ENCODE peak calls at places on chromosome 18, in seven cellular contexts. One of them, this sample, is unnamed.

GRCh38 chr18:55500316-55501086 is 87.5 kb downstream of the TCF4 start:
- DNase-seq in SJSA1: peak; percentile 83
- DNase-seq in activated T-helper 9 cell treated with anti-CD3 and anti-CD28 coated beads, Interleukin-2, amount 50 U/mL, for 16 hours: no peak
- DNase-seq in tibial nerve: no peak
- DNase-seq in T-helper 1 cell: no peak
- DNase-seq in left ventricle myocardium inferior: no peak
- DNase-seq in GM13976: no peak
- DNase-seq in this sample: no peak

GRCh38 chr18:7878265-7879173 is 311.4 kb downstream of the PTPRM start:
- DNase-seq in SJSA1: no peak
- DNase-seq in T-helper 1 cell: no peak
- DNase-seq in tibial nerve: no peak
- DNase-seq in activated T-helper 9 cell treated with anti-CD3 and anti-CD28 coated beads, Interleukin-2, amount 50 U/mL, for 16 hours: no peak
- DNase-seq in GM13976: no peak
- DNase-seq in left ventricle myocardium inferior: no peak
- DNase-seq in this sample: no peak

GRCh38 chr18:21741511-21742322 is 1.1 kb downstream of the MIB1 start:
- DNase-seq in left ventricle myocardium inferior: peak; percentile 37
- DNase-seq in tibial nerve: no peak
- DNase-seq in SJSA1: peak; percentile 36
- DNase-seq in activated T-helper 9 cell treated with anti-CD3 and anti-CD28 coated beads, Interleukin-2, amount 50 U/mL, for 16 hours: peak; percentile 23
- DNase-seq in T-helper 1 cell: peak; percentile 23
- DNase-seq in GM13976: peak; percentile 48
- DNase-seq in this sample: peak; percentile 60

GRCh38 chr18:28650860-28651259 is 473.9 kb upstream of the CDH2 start:
- DNase-seq in T-helper 1 cell: no peak
- DNase-seq in tibial nerve: no peak
- DNase-seq in activated T-helper 9 cell treated with anti-CD3 and anti-CD28 coated beads, Interleukin-2, amount 50 U/mL, for 16 hours: no peak
- DNase-seq in GM13976: no peak
- DNase-seq in left ventricle myocardium inferior: no peak
- DNase-seq in SJSA1: no peak
- DNase-seq in this sample: no peak

GRCh38 chr18:1811282-1811681 is 760.0 kb downstream of the METTL4 start:
- DNase-seq in tibial nerve: no peak
- DNase-seq in T-helper 1 cell: no peak
- DNase-seq in SJSA1: no peak
- DNase-seq in left ventricle myocardium inferior: no peak
- DNase-seq in GM13976: no peak
- DNase-seq in activated T-helper 9 cell treated with anti-CD3 and anti-CD28 coated beads, Interleukin-2, amount 50 U/mL, for 16 hours: no peak
- DNase-seq in this sample: no peak

GRCh38 chr18:21456428-21457178 is 143.9 kb downstream of the ESCO1 start:
- DNase-seq in activated T-helper 9 cell treated with anti-CD3 and anti-CD28 coated beads, Interleukin-2, amount 50 U/mL, for 16 hours: no peak
- DNase-seq in SJSA1: no peak
- DNase-seq in left ventricle myocardium inferior: no peak
- DNase-seq in tibial nerve: no peak
- DNase-seq in GM13976: no peak
- DNase-seq in T-helper 1 cell: no peak
- DNase-seq in this sample: no peak

GRCh38 chr18:8424917-8425725 is 184.1 kb upstream of the RAB12 start:
- DNase-seq in T-helper 1 cell: no peak
- DNase-seq in left ventricle myocardium inferior: no peak
- DNase-seq in GM13976: no peak
- DNase-seq in activated T-helper 9 cell treated with anti-CD3 and anti-CD28 coated beads, Interleukin-2, amount 50 U/mL, for 16 hours: no peak
- DNase-seq in SJSA1: peak; percentile 60
- DNase-seq in tibial nerve: no peak
- DNase-seq in this sample: peak; percentile 46

GRCh38 chr18:3269241-3269640 is 7.3 kb downstream of the MYL12B start:
- DNase-seq in tibial nerve: no peak
- DNase-seq in SJSA1: no peak
- DNase-seq in GM13976: no peak
- DNase-seq in activated T-helper 9 cell treated with anti-CD3 and anti-CD28 coated beads, Interleukin-2, amount 50 U/mL, for 16 hours: no peak
- DNase-seq in left ventricle myocardium inferior: no peak
- DNase-seq in T-helper 1 cell: no peak
- DNase-seq in this sample: peak; percentile 27

GRCh38 chr18:35347991-35348390 is 3.8 kb upstream of the ZNF24 start:
- DNase-seq in SJSA1: no peak
- DNase-seq in T-helper 1 cell: no peak
- DNase-seq in tibial nerve: no peak
- DNase-seq in left ventricle myocardium inferior: no peak
- DNase-seq in GM13976: no peak
- DNase-seq in activated T-helper 9 cell treated with anti-CD3 and anti-CD28 coated beads, Interleukin-2, amount 50 U/mL, for 16 hours: no peak
- DNase-seq in this sample: no peak

GRCh38 chr18:40004246-40004645 is 1950.8 kb upstream of the PIK3C3 start:
- DNase-seq in SJSA1: no peak
- DNase-seq in GM13976: no peak
- DNase-seq in T-helper 1 cell: no peak
- DNase-seq in activated T-helper 9 cell treated with anti-CD3 and anti-CD28 coated beads, Interleukin-2, amount 50 U/mL, for 16 hours: no peak
- DNase-seq in tibial nerve: no peak
- DNase-seq in left ventricle myocardium inferior: no peak
- DNase-seq in this sample: no peak

GRCh38 chr18:3758531-3758930 is 308.6 kb downstream of the TGIF1 start:
- DNase-seq in T-helper 1 cell: no peak
- DNase-seq in tibial nerve: no peak
- DNase-seq in SJSA1: no peak
- DNase-seq in activated T-helper 9 cell treated with anti-CD3 and anti-CD28 coated beads, Interleukin-2, amount 50 U/mL, for 16 hours: no peak
- DNase-seq in left ventricle myocardium inferior: no peak
- DNase-seq in GM13976: no peak
- DNase-seq in this sample: no peak

GRCh38 chr18:45056907-45057306 is 376.2 kb downstream of the SETBP1 start:
- DNase-seq in tibial nerve: no peak
- DNase-seq in T-helper 1 cell: no peak
- DNase-seq in SJSA1: no peak
- DNase-seq in left ventricle myocardium inferior: no peak
- DNase-seq in activated T-helper 9 cell treated with anti-CD3 and anti-CD28 coated beads, Interleukin-2, amount 50 U/mL, for 16 hours: no peak
- DNase-seq in GM13976: no peak
- DNase-seq in this sample: no peak

GRCh38 chr18:63604791-63605567 is 17.8 kb downstream of the SERPINB13 start:
- DNase-seq in activated T-helper 9 cell treated with anti-CD3 and anti-CD28 coated beads, Interleukin-2, amount 50 U/mL, for 16 hours: no peak
- DNase-seq in SJSA1: no peak
- DNase-seq in T-helper 1 cell: no peak
- DNase-seq in GM13976: no peak
- DNase-seq in left ventricle myocardium inferior: no peak
- DNase-seq in tibial nerve: no peak
- DNase-seq in this sample: no peak

GRCh38 chr18:22556271-22556990 is 138.7 kb upstream of the CTAGE1 start:
- DNase-seq in T-helper 1 cell: no peak
- DNase-seq in GM13976: no peak
- DNase-seq in tibial nerve: no peak
- DNase-seq in SJSA1: peak; percentile 37
- DNase-seq in left ventricle myocardium inferior: peak; percentile 81
- DNase-seq in activated T-helper 9 cell treated with anti-CD3 and anti-CD28 coated beads, Interleukin-2, amount 50 U/mL, for 16 hours: no peak
- DNase-seq in this sample: no peak

GRCh38 chr18:79629606-79630005 is 50.0 kb upstream of the CTDP1 start:
- DNase-seq in left ventricle myocardium inferior: no peak
- DNase-seq in activated T-helper 9 cell treated with anti-CD3 and anti-CD28 coated beads, Interleukin-2, amount 50 U/mL, for 16 hours: no peak
- DNase-seq in T-helper 1 cell: no peak
- DNase-seq in GM13976: no peak
- DNase-seq in tibial nerve: no peak
- DNase-seq in SJSA1: no peak
- DNase-seq in this sample: no peak

GRCh38 chr18:76281565-76281964 is 213.5 kb downstream of the ZNF516 start:
- DNase-seq in activated T-helper 9 cell treated with anti-CD3 and anti-CD28 coated beads, Interleukin-2, amount 50 U/mL, for 16 hours: no peak
- DNase-seq in GM13976: no peak
- DNase-seq in tibial nerve: no peak
- DNase-seq in SJSA1: no peak
- DNase-seq in T-helper 1 cell: no peak
- DNase-seq in left ventricle myocardium inferior: no peak
- DNase-seq in this sample: no peak

GRCh38 chr18:73670046-73670445 is 477.6 kb downstream of the FBXO15 start:
- DNase-seq in left ventricle myocardium inferior: no peak
- DNase-seq in activated T-helper 9 cell treated with anti-CD3 and anti-CD28 coated beads, Interleukin-2, amount 50 U/mL, for 16 hours: no peak
- DNase-seq in tibial nerve: no peak
- DNase-seq in T-helper 1 cell: no peak
- DNase-seq in SJSA1: no peak
- DNase-seq in GM13976: no peak
- DNase-seq in this sample: no peak

GRCh38 chr18:41753826-41754225 is 201.2 kb upstream of the PIK3C3 start:
- DNase-seq in activated T-helper 9 cell treated with anti-CD3 and anti-CD28 coated beads, Interleukin-2, amount 50 U/mL, for 16 hours: no peak
- DNase-seq in tibial nerve: no peak
- DNase-seq in left ventricle myocardium inferior: no peak
- DNase-seq in GM13976: no peak
- DNase-seq in T-helper 1 cell: no peak
- DNase-seq in SJSA1: no peak
- DNase-seq in this sample: no peak

GRCh38 chr18:21273568-21273967 is 31.5 kb downstream of the GREB1L start:
- DNase-seq in T-helper 1 cell: no peak
- DNase-seq in GM13976: no peak
- DNase-seq in activated T-helper 9 cell treated with anti-CD3 and anti-CD28 coated beads, Interleukin-2, amount 50 U/mL, for 16 hours: no peak
- DNase-seq in SJSA1: no peak
- DNase-seq in tibial nerve: no peak
- DNase-seq in left ventricle myocardium inferior: no peak
- DNase-seq in this sample: no peak

GRCh38 chr18:56709463-56709862 is 58.3 kb downstream of the WDR7 start:
- DNase-seq in left ventricle myocardium inferior: no peak
- DNase-seq in T-helper 1 cell: peak; percentile 83
- DNase-seq in tibial nerve: no peak
- DNase-seq in activated T-helper 9 cell treated with anti-CD3 and anti-CD28 coated beads, Interleukin-2, amount 50 U/mL, for 16 hours: no peak
- DNase-seq in SJSA1: peak; percentile 55
- DNase-seq in GM13976: peak; percentile 54
- DNase-seq in this sample: no peak

GRCh38 chr18:44356566-44357157 is 324.0 kb upstream of the SETBP1 start:
- DNase-seq in left ventricle myocardium inferior: no peak
- DNase-seq in activated T-helper 9 cell treated with anti-CD3 and anti-CD28 coated beads, Interleukin-2, amount 50 U/mL, for 16 hours: no peak
- DNase-seq in SJSA1: no peak
- DNase-seq in tibial nerve: no peak
- DNase-seq in GM13976: no peak
- DNase-seq in T-helper 1 cell: no peak
- DNase-seq in this sample: no peak

GRCh38 chr18:24600076-24600654 is 139.7 kb downstream of the HRH4 start:
- DNase-seq in left ventricle myocardium inferior: no peak
- DNase-seq in SJSA1: peak; percentile 21
- DNase-seq in T-helper 1 cell: peak; percentile 3
- DNase-seq in activated T-helper 9 cell treated with anti-CD3 and anti-CD28 coated beads, Interleukin-2, amount 50 U/mL, for 16 hours: no peak
- DNase-seq in GM13976: peak; percentile 34
- DNase-seq in tibial nerve: no peak
- DNase-seq in this sample: peak; percentile 72

GRCh38 chr18:13219576-13219975 is 1.0 kb downstream of the LDLRAD4 start:
- DNase-seq in GM13976: no peak
- DNase-seq in activated T-helper 9 cell treated with anti-CD3 and anti-CD28 coated beads, Interleukin-2, amount 50 U/mL, for 16 hours: no peak
- DNase-seq in left ventricle myocardium inferior: no peak
- DNase-seq in T-helper 1 cell: no peak
- DNase-seq in tibial nerve: no peak
- DNase-seq in SJSA1: no peak
- DNase-seq in this sample: no peak

GRCh38 chr18:2223859-2224258 is 347.4 kb downstream of the METTL4 start:
- DNase-seq in GM13976: no peak
- DNase-seq in tibial nerve: no peak
- DNase-seq in SJSA1: peak; percentile 61
- DNase-seq in left ventricle myocardium inferior: no peak
- DNase-seq in T-helper 1 cell: no peak
- DNase-seq in activated T-helper 9 cell treated with anti-CD3 and anti-CD28 coated beads, Interleukin-2, amount 50 U/mL, for 16 hours: no peak
- DNase-seq in this sample: peak; percentile 10

GRCh38 chr18:44791520-44791919 is 110.8 kb downstream of the SETBP1 start:
- DNase-seq in T-helper 1 cell: no peak
- DNase-seq in GM13976: no peak
- DNase-seq in left ventricle myocardium inferior: no peak
- DNase-seq in tibial nerve: no peak
- DNase-seq in SJSA1: no peak
- DNase-seq in activated T-helper 9 cell treated with anti-CD3 and anti-CD28 coated beads, Interleukin-2, amount 50 U/mL, for 16 hours: no peak
- DNase-seq in this sample: no peak

GRCh38 chr18:69400253-69400975 is at the start of gene DOK6:
- DNase-seq in SJSA1: peak; percentile 5
- DNase-seq in tibial nerve: peak; percentile 16
- DNase-seq in T-helper 1 cell: no peak
- DNase-seq in left ventricle myocardium inferior: peak; percentile 66
- DNase-seq in activated T-helper 9 cell treated with anti-CD3 and anti-CD28 coated beads, Interleukin-2, amount 50 U/mL, for 16 hours: no peak
- DNase-seq in GM13976: peak; percentile 33
- DNase-seq in this sample: peak; percentile 92

GRCh38 chr18:31498450-31499156 is 626 bp downstream of the DSG2 start:
- DNase-seq in tibial nerve: no peak
- DNase-seq in T-helper 1 cell: no peak
- DNase-seq in GM13976: no peak
- DNase-seq in left ventricle myocardium inferior: no peak
- DNase-seq in activated T-helper 9 cell treated with anti-CD3 and anti-CD28 coated beads, Interleukin-2, amount 50 U/mL, for 16 hours: no peak
- DNase-seq in SJSA1: peak; percentile 24
- DNase-seq in this sample: no peak

GRCh38 chr18:63823516-63824219 is 48.5 kb downstream of the SERPINB7 start:
- DNase-seq in SJSA1: peak; percentile 33
- DNase-seq in left ventricle myocardium inferior: peak; percentile 32
- DNase-seq in tibial nerve: no peak
- DNase-seq in GM13976: peak; percentile 27
- DNase-seq in activated T-helper 9 cell treated with anti-CD3 and anti-CD28 coated beads, Interleukin-2, amount 50 U/mL, for 16 hours: peak; percentile 5
- DNase-seq in T-helper 1 cell: peak; percentile 13
- DNase-seq in this sample: no peak

GRCh38 chr18:77129150-77129551 is 3.4 kb downstream of the MBP start:
- DNase-seq in T-helper 1 cell: no peak
- DNase-seq in activated T-helper 9 cell treated with anti-CD3 and anti-CD28 coated beads, Interleukin-2, amount 50 U/mL, for 16 hours: no peak
- DNase-seq in GM13976: no peak
- DNase-seq in tibial nerve: no peak
- DNase-seq in SJSA1: peak; percentile 80
- DNase-seq in left ventricle myocardium inferior: no peak
- DNase-seq in this sample: no peak

GRCh38 chr18:49139726-49140125 is 189.0 kb upstream of the SMAD7 start:
- DNase-seq in left ventricle myocardium inferior: no peak
- DNase-seq in tibial nerve: no peak
- DNase-seq in SJSA1: no peak
- DNase-seq in T-helper 1 cell: no peak
- DNase-seq in activated T-helper 9 cell treated with anti-CD3 and anti-CD28 coated beads, Interleukin-2, amount 50 U/mL, for 16 hours: no peak
- DNase-seq in GM13976: no peak
- DNase-seq in this sample: no peak

GRCh38 chr18:49613141-49613641 is 51.3 kb downstream of the LIPG start:
- DNase-seq in left ventricle myocardium inferior: no peak
- DNase-seq in T-helper 1 cell: no peak
- DNase-seq in GM13976: no peak
- DNase-seq in tibial nerve: no peak
- DNase-seq in activated T-helper 9 cell treated with anti-CD3 and anti-CD28 coated beads, Interleukin-2, amount 50 U/mL, for 16 hours: no peak
- DNase-seq in SJSA1: no peak
- DNase-seq in this sample: no peak

GRCh38 chr18:23835076-23835475 is 145.8 kb downstream of the LAMA3 start:
- DNase-seq in SJSA1: no peak
- DNase-seq in T-helper 1 cell: no peak
- DNase-seq in left ventricle myocardium inferior: no peak
- DNase-seq in activated T-helper 9 cell treated with anti-CD3 and anti-CD28 coated beads, Interleukin-2, amount 50 U/mL, for 16 hours: no peak
- DNase-seq in tibial nerve: no peak
- DNase-seq in GM13976: no peak
- DNase-seq in this sample: no peak

GRCh38 chr18:55585050-55585449 is 2.9 kb downstream of the TCF4 start:
- DNase-seq in activated T-helper 9 cell treated with anti-CD3 and anti-CD28 coated beads, Interleukin-2, amount 50 U/mL, for 16 hours: no peak
- DNase-seq in T-helper 1 cell: no peak
- DNase-seq in left ventricle myocardium inferior: no peak
- DNase-seq in SJSA1: no peak
- DNase-seq in tibial nerve: no peak
- DNase-seq in GM13976: no peak
- DNase-seq in this sample: no peak

GRCh38 chr18:3081558-3081957 is 68.6 kb upstream of the LPIN2 start:
- DNase-seq in SJSA1: no peak
- DNase-seq in activated T-helper 9 cell treated with anti-CD3 and anti-CD28 coated beads, Interleukin-2, amount 50 U/mL, for 16 hours: no peak
- DNase-seq in tibial nerve: no peak
- DNase-seq in T-helper 1 cell: no peak
- DNase-seq in left ventricle myocardium inferior: no peak
- DNase-seq in GM13976: no peak
- DNase-seq in this sample: no peak

GRCh38 chr18:77114564-77115391 is 17.8 kb downstream of the MBP start:
- DNase-seq in tibial nerve: peak; percentile 56
- DNase-seq in left ventricle myocardium inferior: peak; percentile 87
- DNase-seq in SJSA1: no peak
- DNase-seq in activated T-helper 9 cell treated with anti-CD3 and anti-CD28 coated beads, Interleukin-2, amount 50 U/mL, for 16 hours: no peak
- DNase-seq in GM13976: no peak
- DNase-seq in T-helper 1 cell: no peak
- DNase-seq in this sample: no peak

This sample was measured in SK-N-DZ.